ENCODE peak calls at places on chromosome 18, in seven cellular contexts. One of them, this sample, is unnamed.

GRCh38 chr18:67525328-67526110 is 9.0 kb upstream of the DSEL start:
- DNase-seq in heart left ventricle: no peak
- DNase-seq in hepatocyte: peak; percentile 82
- DNase-seq in body of pancreas: peak; percentile 73
- DNase-seq in tibial nerve: peak; percentile 26
- DNase-seq in pancreas: no peak
- DNase-seq in breast epithelium: peak; percentile 71
- DNase-seq in this sample: no peak

GRCh38 chr18:63161728-63162195 is 157.8 kb downstream of the BCL2 start:
- DNase-seq in pancreas: no peak
- DNase-seq in breast epithelium: peak; percentile 73
- DNase-seq in body of pancreas: peak; percentile 75
- DNase-seq in hepatocyte: peak; percentile 90
- DNase-seq in tibial nerve: no peak
- DNase-seq in heart left ventricle: no peak
- DNase-seq in this sample: no peak

GRCh38 chr18:43312891-43313290 is 35.6 kb upstream of the SYT4 start:
- DNase-seq in breast epithelium: no peak
- DNase-seq in pancreas: no peak
- DNase-seq in tibial nerve: no peak
- DNase-seq in hepatocyte: no peak
- DNase-seq in body of pancreas: no peak
- DNase-seq in heart left ventricle: no peak
- DNase-seq in this sample: no peak

GRCh38 chr18:47777626-47778025 is 152.8 kb downstream of the SMAD2 start:
- DNase-seq in breast epithelium: no peak
- DNase-seq in tibial nerve: no peak
- DNase-seq in heart left ventricle: no peak
- DNase-seq in body of pancreas: no peak
- DNase-seq in pancreas: no peak
- DNase-seq in hepatocyte: no peak
- DNase-seq in this sample: no peak

GRCh38 chr18:13240060-13240725 is 21.6 kb downstream of the LDLRAD4 start:
- DNase-seq in body of pancreas: no peak
- DNase-seq in hepatocyte: no peak
- DNase-seq in pancreas: no peak
- DNase-seq in heart left ventricle: no peak
- DNase-seq in tibial nerve: no peak
- DNase-seq in breast epithelium: peak; percentile 7
- DNase-seq in this sample: no peak

GRCh38 chr18:79944746-79945117 is 6.7 kb downstream of the SLC66A2 start:
- DNase-seq in body of pancreas: no peak
- DNase-seq in pancreas: no peak
- DNase-seq in breast epithelium: no peak
- DNase-seq in tibial nerve: no peak
- DNase-seq in hepatocyte: no peak
- DNase-seq in heart left ventricle: no peak
- DNase-seq in this sample: no peak

GRCh38 chr18:26656944-26657536 is 108.7 kb upstream of the KCTD1 start:
- DNase-seq in pancreas: peak; percentile 91
- DNase-seq in tibial nerve: peak; percentile 42
- DNase-seq in hepatocyte: peak; percentile 85
- DNase-seq in body of pancreas: peak; percentile 81
- DNase-seq in heart left ventricle: peak; percentile 91
- DNase-seq in breast epithelium: peak; percentile 66
- DNase-seq in this sample: peak; percentile 57

GRCh38 chr18:12750076-12750707 is 47.4 kb downstream of the PSMG2 start:
- DNase-seq in hepatocyte: no peak
- DNase-seq in tibial nerve: no peak
- DNase-seq in body of pancreas: no peak
- DNase-seq in pancreas: no peak
- DNase-seq in breast epithelium: no peak
- DNase-seq in heart left ventricle: no peak
- DNase-seq in this sample: no peak

GRCh38 chr18:41703744-41704530 is 251.1 kb upstream of the PIK3C3 start:
- DNase-seq in hepatocyte: no peak
- DNase-seq in body of pancreas: no peak
- DNase-seq in heart left ventricle: no peak
- DNase-seq in pancreas: no peak
- DNase-seq in tibial nerve: no peak
- DNase-seq in breast epithelium: no peak
- DNase-seq in this sample: no peak

GRCh38 chr18:11981633-11982366 is 493 bp downstream of the IMPA2 start:
- DNase-seq in breast epithelium: peak; percentile 29
- DNase-seq in pancreas: peak; percentile 75
- DNase-seq in tibial nerve: no peak
- DNase-seq in hepatocyte: peak; percentile 46
- DNase-seq in body of pancreas: peak; percentile 52
- DNase-seq in heart left ventricle: peak; percentile 78
- DNase-seq in this sample: no peak

GRCh38 chr18:652131-652530 is 5.3 kb upstream of the TYMS start:
- DNase-seq in tibial nerve: no peak
- DNase-seq in breast epithelium: no peak
- DNase-seq in hepatocyte: no peak
- DNase-seq in pancreas: no peak
- DNase-seq in body of pancreas: no peak
- DNase-seq in heart left ventricle: no peak
- DNase-seq in this sample: no peak

GRCh38 chr18:9542924-9543323 is 67.6 kb downstream of the RALBP1 start:
- DNase-seq in body of pancreas: no peak
- DNase-seq in tibial nerve: no peak
- DNase-seq in pancreas: no peak
- DNase-seq in breast epithelium: no peak
- DNase-seq in heart left ventricle: no peak
- DNase-seq in hepatocyte: no peak
- DNase-seq in this sample: no peak

GRCh38 chr18:6920099-6920955 is 190.8 kb downstream of the ARHGAP28 start:
- DNase-seq in body of pancreas: peak; percentile 82
- DNase-seq in hepatocyte: peak; percentile 72
- DNase-seq in breast epithelium: no peak
- DNase-seq in heart left ventricle: no peak
- DNase-seq in tibial nerve: peak; percentile 29
- DNase-seq in pancreas: peak; percentile 64
- DNase-seq in this sample: peak; percentile 77

GRCh38 chr18:56285387-56286055 is 352.9 kb downstream of the TXNL1 start:
- DNase-seq in pancreas: no peak
- DNase-seq in body of pancreas: no peak
- DNase-seq in heart left ventricle: no peak
- DNase-seq in hepatocyte: no peak
- DNase-seq in breast epithelium: no peak
- DNase-seq in tibial nerve: no peak
- DNase-seq in this sample: no peak

GRCh38 chr18:55489034-55489741 is 98.8 kb downstream of the TCF4 start:
- DNase-seq in hepatocyte: no peak
- DNase-seq in body of pancreas: no peak
- DNase-seq in pancreas: no peak
- DNase-seq in breast epithelium: no peak
- DNase-seq in heart left ventricle: no peak
- DNase-seq in tibial nerve: no peak
- DNase-seq in this sample: no peak

GRCh38 chr18:57837917-57838548 is 34.9 kb upstream of the ATP8B1 start:
- DNase-seq in hepatocyte: no peak
- DNase-seq in body of pancreas: no peak
- DNase-seq in tibial nerve: no peak
- DNase-seq in heart left ventricle: no peak
- DNase-seq in pancreas: no peak
- DNase-seq in breast epithelium: no peak
- DNase-seq in this sample: no peak

GRCh38 chr18:23207191-23207955 is 72.1 kb downstream of the CABLES1 start:
- DNase-seq in tibial nerve: no peak
- DNase-seq in pancreas: no peak
- DNase-seq in hepatocyte: no peak
- DNase-seq in body of pancreas: no peak
- DNase-seq in heart left ventricle: no peak
- DNase-seq in breast epithelium: no peak
- DNase-seq in this sample: no peak

GRCh38 chr18:48634491-48634890 is 95.7 kb downstream of the CTIF start:
- DNase-seq in heart left ventricle: no peak
- DNase-seq in body of pancreas: no peak
- DNase-seq in hepatocyte: no peak
- DNase-seq in breast epithelium: no peak
- DNase-seq in tibial nerve: no peak
- DNase-seq in pancreas: no peak
- DNase-seq in this sample: no peak

GRCh38 chr18:76844742-76845477 is 22.6 kb downstream of the ZNF236 start:
- DNase-seq in breast epithelium: no peak
- DNase-seq in hepatocyte: no peak
- DNase-seq in body of pancreas: no peak
- DNase-seq in pancreas: no peak
- DNase-seq in tibial nerve: no peak
- DNase-seq in heart left ventricle: no peak
- DNase-seq in this sample: no peak

GRCh38 chr18:62282188-62282629 is 42.9 kb upstream of the TNFRSF11A start:
- DNase-seq in heart left ventricle: no peak
- DNase-seq in hepatocyte: no peak
- DNase-seq in body of pancreas: no peak
- DNase-seq in tibial nerve: no peak
- DNase-seq in pancreas: no peak
- DNase-seq in breast epithelium: no peak
- DNase-seq in this sample: no peak

GRCh38 chr18:79608069-79608468 is 71.5 kb upstream of the CTDP1 start:
- DNase-seq in heart left ventricle: peak; percentile 30
- DNase-seq in body of pancreas: no peak
- DNase-seq in tibial nerve: peak; percentile 7
- DNase-seq in hepatocyte: no peak
- DNase-seq in breast epithelium: no peak
- DNase-seq in pancreas: peak; percentile 24
- DNase-seq in this sample: no peak

GRCh38 chr18:21602302-21602592 is 1.7 kb upstream of the ESCO1 start:
- DNase-seq in breast epithelium: no peak
- DNase-seq in hepatocyte: no peak
- DNase-seq in body of pancreas: peak; percentile 19
- DNase-seq in tibial nerve: no peak
- DNase-seq in pancreas: no peak
- DNase-seq in heart left ventricle: no peak
- DNase-seq in this sample: no peak

GRCh38 chr18:28158083-28158581 is 18.8 kb downstream of the CDH2 start:
- DNase-seq in body of pancreas: no peak
- DNase-seq in breast epithelium: no peak
- DNase-seq in tibial nerve: no peak
- DNase-seq in heart left ventricle: no peak
- DNase-seq in pancreas: no peak
- DNase-seq in hepatocyte: no peak
- DNase-seq in this sample: no peak

GRCh38 chr18:6747646-6748045 is 18.1 kb downstream of the ARHGAP28 start:
- DNase-seq in body of pancreas: peak; percentile 30
- DNase-seq in hepatocyte: no peak
- DNase-seq in pancreas: no peak
- DNase-seq in heart left ventricle: no peak
- DNase-seq in breast epithelium: no peak
- DNase-seq in tibial nerve: no peak
- DNase-seq in this sample: no peak

GRCh38 chr18:46140173-46140572 is 36.0 kb downstream of the HAUS1 start:
- DNase-seq in body of pancreas: no peak
- DNase-seq in heart left ventricle: no peak
- DNase-seq in tibial nerve: no peak
- DNase-seq in breast epithelium: no peak
- DNase-seq in pancreas: no peak
- DNase-seq in hepatocyte: no peak
- DNase-seq in this sample: no peak

GRCh38 chr18:46141199-46141598 is 37.0 kb downstream of the HAUS1 start:
- DNase-seq in hepatocyte: no peak
- DNase-seq in heart left ventricle: no peak
- DNase-seq in tibial nerve: no peak
- DNase-seq in body of pancreas: no peak
- DNase-seq in pancreas: no peak
- DNase-seq in breast epithelium: no peak
- DNase-seq in this sample: no peak
- H3K27ac ChIP-seq in hepatocyte: no peak overlapping the region
- H3K27ac ChIP-seq in heart left ventricle: no peak overlapping the region
- H3K27ac ChIP-seq in tibial nerve: no peak overlapping the region
- H3K27ac ChIP-seq in body of pancreas: no peak overlapping the region
- H3K27ac ChIP-seq in pancreas: no peak overlapping the region
- H3K27ac ChIP-seq in breast epithelium: no peak overlapping the region
- H3K27ac ChIP-seq in this sample: no peak overlapping the region

GRCh38 chr18:24208270-24209035 is 69.6 kb downstream of the CABYR start:
- DNase-seq in body of pancreas: no peak
- DNase-seq in pancreas: no peak
- DNase-seq in hepatocyte: no peak
- DNase-seq in heart left ventricle: no peak
- DNase-seq in breast epithelium: no peak
- DNase-seq in tibial nerve: no peak
- DNase-seq in this sample: no peak
- H3K27ac ChIP-seq in body of pancreas: no peak overlapping the region
- H3K27ac ChIP-seq in pancreas: no peak overlapping the region
- H3K27ac ChIP-seq in hepatocyte: no peak overlapping the region
- H3K27ac ChIP-seq in heart left ventricle: no peak overlapping the region
- H3K27ac ChIP-seq in breast epithelium: no peak overlapping the region
- H3K27ac ChIP-seq in tibial nerve: no peak overlapping the region
- H3K27ac ChIP-seq in this sample: no peak overlapping the region

DNA sequence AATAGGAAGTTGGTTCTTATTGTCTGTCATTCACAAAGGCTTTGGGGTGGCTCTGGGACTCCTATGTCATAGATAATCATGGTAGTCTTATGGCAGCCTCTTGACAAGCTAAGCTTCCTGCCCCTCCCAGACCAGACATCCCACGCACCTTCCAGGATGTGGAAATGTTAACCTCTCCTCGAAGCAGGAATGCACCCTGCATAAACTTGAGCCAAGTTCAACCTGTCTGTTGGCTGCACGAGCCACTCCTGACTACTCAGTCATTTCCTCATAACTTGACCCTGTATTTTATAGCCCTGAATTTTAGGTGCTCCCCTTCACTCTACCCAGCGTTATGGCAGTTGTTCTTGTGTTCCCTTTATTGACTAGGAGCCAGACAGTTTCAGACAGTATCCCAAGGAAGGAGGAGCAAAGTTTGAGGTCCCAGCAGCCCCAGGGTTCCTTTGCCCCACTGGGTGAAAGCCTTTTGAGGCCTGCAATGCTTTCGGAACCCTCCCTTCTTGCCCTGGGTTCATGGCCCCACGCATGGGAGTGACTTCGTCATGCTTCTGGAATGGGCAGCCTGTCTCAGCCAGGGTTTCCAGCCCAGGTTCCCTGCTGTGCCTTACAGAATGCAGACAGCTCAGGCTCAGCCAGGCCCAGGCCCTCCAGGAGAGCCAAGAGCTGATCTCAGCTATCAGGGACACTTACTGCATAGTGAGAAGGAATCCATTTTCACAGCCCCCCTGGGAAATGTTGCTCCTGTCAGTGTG is 15.6 kb upstream of the INO80C start:
- DNase-seq in pancreas: peak; percentile 54
- DNase-seq in hepatocyte: peak; percentile 36
- DNase-seq in breast epithelium: peak; percentile 27
- DNase-seq in heart left ventricle: peak; percentile 69
- DNase-seq in body of pancreas: peak; percentile 55
- DNase-seq in tibial nerve: no peak
- DNase-seq in this sample: no peak
- H3K27ac ChIP-seq in pancreas: peak overlapping the region; percentile 68
- H3K27ac ChIP-seq in hepatocyte: peak overlapping the region; percentile 37
- H3K27ac ChIP-seq in breast epithelium: peak overlapping the region; percentile 33
- H3K27ac ChIP-seq in heart left ventricle: peak overlapping the region; percentile 29
- H3K27ac ChIP-seq in body of pancreas: peak overlapping the region; percentile 8
- H3K27ac ChIP-seq in tibial nerve: no peak overlapping the region
- H3K27ac ChIP-seq in this sample: no peak overlapping the region

DNA sequence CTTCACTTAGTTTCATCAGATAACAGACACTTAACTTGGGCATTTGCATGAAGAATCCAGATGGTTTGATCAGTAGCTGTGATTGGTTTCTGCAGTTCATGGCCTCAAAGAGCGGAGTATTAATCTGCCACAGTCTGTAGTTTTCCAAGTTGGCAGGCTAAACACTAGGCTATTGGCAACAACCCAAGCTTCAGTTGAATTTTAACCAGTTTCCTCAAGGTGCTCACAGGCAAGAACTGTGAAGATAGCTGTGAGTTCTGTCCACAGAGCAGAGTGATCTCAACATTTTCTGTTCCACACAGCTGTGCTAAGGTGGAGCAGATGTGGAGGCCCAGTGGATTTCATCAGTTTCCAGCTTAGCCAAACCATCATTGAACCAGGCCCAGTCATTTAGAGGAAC is 469.5 kb upstream of the LINC00305 start:
- DNase-seq in hepatocyte: no peak
- DNase-seq in heart left ventricle: no peak
- DNase-seq in tibial nerve: no peak
- DNase-seq in breast epithelium: no peak
- DNase-seq in body of pancreas: peak; percentile 71
- DNase-seq in pancreas: no peak
- DNase-seq in this sample: no peak
- H3K27ac ChIP-seq in hepatocyte: no peak overlapping the region
- H3K27ac ChIP-seq in heart left ventricle: no peak overlapping the region
- H3K27ac ChIP-seq in tibial nerve: no peak overlapping the region
- H3K27ac ChIP-seq in breast epithelium: no peak overlapping the region
- H3K27ac ChIP-seq in body of pancreas: no peak overlapping the region
- H3K27ac ChIP-seq in pancreas: no peak overlapping the region
- H3K27ac ChIP-seq in this sample: no peak overlapping the region

This sample was measured in WERI-Rb-1.